ENCODE peak calls at places on chromosomes 5 and 9, in eight cellular contexts. U is colonic mucosa; A is ovary; C is SK-N-SH; X is uterus; B is CD4-positive, alpha-beta memory T cell; D is sigmoid colon; L is body of pancreas. G is an unnamed sample. For H3K4me1, the result is how much of the 10 kb centered on the place peaks cover.

GRCh38 chr5:102666164-102666951 is 88.7 kb upstream of the PAM start:
- DNase-seq in U (no peak), A (no peak), C (peak), X (no peak), B (no peak), D (no peak), L (peak), G (no peak)

GRCh38 chr5:179209359-179210150 is 135.7 kb downstream of the ADAMTS2 start:
- DNase-seq in U (no peak), A (no peak), C (no peak), X (no peak), B (no peak), D (no peak), L (no peak), G (no peak)

GRCh38 chr9:134490446-134490845 is 151.2 kb upstream of the COL5A1 start:
- DNase-seq in U (no peak), A (no peak), C (no peak), X (no peak), B (no peak), D (peak), L (no peak), G (no peak)

GRCh38 chr9:133429641-133430161 is 7.5 kb downstream of the ADAMTS13 start:
- DNase-seq in U (peak), A (no peak), C (peak), X (no peak), B (peak), D (no peak), L (peak), G (no peak)

GRCh38 chr5:137118629-137119028 is 380.5 kb downstream of the SPOCK1 start:
- DNase-seq in U (no peak), A (no peak), C (no peak), X (no peak), B (no peak), D (no peak), L (no peak), G (no peak)

GRCh38 chr9:133534346-133535284 is at the start of gene ADAMTSL2:
- DNase-seq in U (peak), A (peak), C (peak), X (peak), B (peak), D (peak), L (peak), G (peak)

GRCh38 chr5:60205071-60205470 is 311.5 kb upstream of the PDE4D start:
- DNase-seq in U (no peak), A (no peak), C (no peak), X (no peak), B (no peak), D (no peak), L (no peak), G (no peak)

GRCh38 chr9:87421734-87422133 is 75.9 kb upstream of the DAPK1 start:
- DNase-seq in U (no peak), A (no peak), C (no peak), X (no peak), B (no peak), D (no peak), L (no peak), G (no peak)

GRCh38 chr9:135164036-135164435 is 76.6 kb downstream of the OLFM1 start:
- DNase-seq in U (no peak), A (no peak), C (no peak), X (no peak), B (no peak), D (no peak), L (no peak), G (no peak)

GRCh38 chr5:10588109-10588775 is 24.4 kb downstream of the ANKRD33B start:
- DNase-seq in U (no peak), A (no peak), C (no peak), X (no peak), B (no peak), D (no peak), L (no peak), G (no peak)
- H3K4me1 ChIP-seq in U (under half), A (under half), C (under half), X (under half), B (under half), D (under half), L (under half), G (under half)

GRCh38 chr9:124266139-124266825 is 8.5 kb downstream of the NEK6 start:
- DNase-seq in U (no peak), A (no peak), C (no peak), X (no peak), B (no peak), D (no peak), L (no peak), G (no peak)
- H3K4me1 ChIP-seq in U (under half), A (under half), C (under half), X (under half), B (under half), D (half or more), L (half or more), G (under half)

DNA sequence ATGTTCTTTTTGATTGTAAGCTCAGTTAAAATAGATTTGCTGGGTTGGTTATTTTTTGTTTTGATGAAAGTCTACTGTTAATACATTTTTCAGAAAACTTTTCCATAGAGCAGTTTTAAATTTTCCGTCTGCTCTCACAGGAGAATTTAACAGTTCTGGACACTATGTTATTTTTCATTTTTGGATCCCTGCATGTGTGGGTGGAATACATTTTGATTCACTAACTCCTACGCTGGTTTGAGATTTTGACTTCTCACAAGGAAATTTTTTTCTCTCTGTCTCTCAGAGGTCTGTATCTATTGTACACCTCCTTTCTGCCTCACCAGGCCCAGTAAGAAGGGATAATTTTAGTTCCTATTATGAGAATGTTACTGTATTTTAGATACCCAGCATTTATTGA is 502.4 kb downstream of the CDH10 start:
- DNase-seq in U (no peak), A (no peak), C (no peak), X (no peak), B (no peak), D (no peak), L (no peak), G (no peak)
- H3K4me1 ChIP-seq in U (under half), A (under half), C (under half), X (under half), B (under half), D (under half), L (under half), G (under half)

DNA sequence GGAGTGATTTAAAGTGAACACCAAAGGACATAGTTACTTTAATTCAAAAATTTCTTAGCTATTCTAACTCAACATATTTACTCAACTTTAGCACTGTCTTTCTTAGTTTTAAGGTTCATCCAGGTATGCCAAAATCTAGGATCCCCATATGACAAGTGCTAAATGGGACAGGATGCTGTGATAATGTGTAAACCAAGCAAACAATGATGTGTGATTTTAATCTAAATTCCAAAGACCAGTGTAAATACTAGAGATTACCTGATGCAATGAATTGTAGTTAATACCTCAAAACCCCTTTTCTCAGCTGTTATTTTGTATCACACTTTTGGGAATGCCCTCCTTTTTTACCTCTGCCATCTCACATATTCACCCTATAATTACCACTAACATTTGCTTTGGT is 26.8 kb upstream of the ISOC1 start:
- DNase-seq in U (no peak), A (no peak), C (no peak), X (no peak), B (no peak), D (no peak), L (no peak), G (no peak)
- H3K4me1 ChIP-seq in U (under half), A (under half), C (under half), X (under half), B (under half), D (under half), L (under half), G (under half)

GRCh38 chr5:35826561-35826960 is 30.1 kb upstream of the IL7R start:
- DNase-seq in U (no peak), A (no peak), C (no peak), X (no peak), B (no peak), D (no peak), L (no peak), G (no peak)

GRCh38 chr5:35830587-35830986 is 26.1 kb upstream of the IL7R start:
- DNase-seq in U (no peak), A (no peak), C (no peak), X (no peak), B (peak), D (no peak), L (no peak), G (no peak)

GRCh38 chr5:35826056-35826455 is 30.6 kb upstream of the IL7R start:
- DNase-seq in U (no peak), A (no peak), C (no peak), X (no peak), B (no peak), D (no peak), L (no peak), G (no peak)

GRCh38 chr5:35832757-35833156 is 23.9 kb upstream of the IL7R start:
- DNase-seq in U (no peak), A (no peak), C (no peak), X (no peak), B (no peak), D (no peak), L (no peak), G (no peak)

GRCh38 chr5:35828092-35828598 is 28.5 kb upstream of the IL7R start:
- DNase-seq in U (no peak), A (no peak), C (no peak), X (no peak), B (peak), D (no peak), L (no peak), G (no peak)
- H3K4me1 ChIP-seq in U (under half), A (under half), C (under half), X (under half), B (half or more), D (under half), L (under half), G (under half)

DNA sequence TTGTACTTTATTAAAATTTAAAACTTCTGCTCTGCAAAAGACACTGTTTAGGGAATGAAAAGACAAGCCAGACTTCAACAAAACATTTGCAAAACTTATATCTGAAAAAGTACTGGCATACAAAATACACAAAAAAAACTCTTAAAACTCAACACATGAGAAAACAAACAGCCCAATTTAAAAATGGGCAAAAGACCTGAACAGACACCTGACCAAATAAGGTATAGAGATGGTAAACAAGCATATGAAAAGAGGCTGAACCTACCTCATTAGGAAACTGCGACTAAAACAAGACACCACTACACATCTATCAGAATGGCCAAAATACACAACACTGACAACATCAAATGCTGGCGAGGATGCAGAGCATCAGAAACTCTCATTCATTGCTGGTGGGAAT is 54.4 kb upstream of the LMX1B start:
- DNase-seq in U (no peak), A (no peak), C (no peak), X (no peak), B (no peak), D (no peak), L (no peak), G (no peak)
- H3K4me1 ChIP-seq in U (under half), A (under half), C (under half), X (under half), B (under half), D (under half), L (under half), G (under half)

DNA sequence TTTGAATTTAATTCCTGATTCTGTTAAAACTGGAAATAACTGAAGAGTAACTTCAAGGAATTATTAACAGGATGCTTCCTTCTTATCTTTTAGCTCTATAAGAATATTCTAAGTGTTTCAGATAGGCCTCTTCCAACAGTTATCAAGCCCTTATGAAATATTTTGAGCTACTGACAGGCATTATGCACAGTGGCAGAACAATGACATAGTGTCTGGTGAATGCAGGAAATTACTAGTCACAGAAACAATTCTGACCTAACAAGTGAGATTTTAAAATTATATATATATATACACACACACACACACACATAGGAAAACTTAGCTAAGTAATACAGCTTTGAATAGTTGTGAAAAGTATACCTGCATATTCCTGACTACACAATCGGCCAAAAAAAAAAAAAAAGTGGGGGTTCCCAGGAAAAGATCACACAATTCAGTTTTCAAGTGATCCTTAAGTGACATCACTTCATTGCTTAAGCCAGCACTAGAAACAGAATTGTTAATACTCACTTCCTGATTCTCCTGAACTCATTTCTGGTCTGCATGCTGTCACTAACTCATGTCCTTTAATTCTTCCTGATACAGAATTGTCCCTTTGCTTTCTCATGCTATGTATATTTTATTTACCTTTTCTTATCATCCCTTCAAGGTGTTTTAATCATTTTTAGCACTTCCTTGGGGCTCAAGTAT is 77.3 kb downstream of the SLC25A46 start:
- DNase-seq in U (no peak), A (no peak), C (no peak), X (no peak), B (no peak), D (no peak), L (no peak), G (no peak)
- H3K4me1 ChIP-seq in U (under half), A (under half), C (under half), X (under half), B (under half), D (under half), L (under half), G (under half)

GRCh38 chr9:35756743-35757526 is 2.9 kb upstream of the MSMP start:
- DNase-seq in U (peak), A (peak), C (peak), X (peak), B (peak), D (peak), L (peak), G (peak)
- H3K4me1 ChIP-seq in U (under half), A (under half), C (under half), X (under half), B (under half), D (under half), L (under half), G (under half)

G was measured in right lobe of liver.